ENCODE peak calls at places on chromosomes 12 and 14, in six cellular contexts. One of them, this sample, is unnamed.

GRCh38 chr14:103317251-103317650 is 16.8 kb upstream of the EIF5 start:
- DNase-seq in colonic mucosa: no peak
- DNase-seq in T-cell: no peak
- DNase-seq in non-pigmented ciliary epithelial cell: no peak
- DNase-seq in AG04450: no peak
- DNase-seq in ELR: no peak
- DNase-seq in this sample: no peak

GRCh38 chr14:66508846-66509621 is 1.1 kb downstream of the GPHN start:
- DNase-seq in colonic mucosa: peak
- DNase-seq in T-cell: peak
- DNase-seq in non-pigmented ciliary epithelial cell: no peak
- DNase-seq in AG04450: no peak
- DNase-seq in ELR: peak
- DNase-seq in this sample: peak

GRCh38 chr12:98893601-98894411 is 248.7 kb downstream of the APAF1 start:
- DNase-seq in colonic mucosa: no peak
- DNase-seq in T-cell: no peak
- DNase-seq in non-pigmented ciliary epithelial cell: no peak
- DNase-seq in AG04450: no peak
- DNase-seq in ELR: peak
- DNase-seq in this sample: no peak

GRCh38 chr12:27524839-27525238 is 833 bp downstream of the PPFIBP1 start:
- DNase-seq in colonic mucosa: peak
- DNase-seq in T-cell: no peak
- DNase-seq in non-pigmented ciliary epithelial cell: no peak
- DNase-seq in AG04450: no peak
- DNase-seq in ELR: peak
- DNase-seq in this sample: peak

GRCh38 chr14:54567224-54567633 is 301 bp downstream of the SAMD4A start:
- DNase-seq in colonic mucosa: peak
- DNase-seq in T-cell: no peak
- DNase-seq in non-pigmented ciliary epithelial cell: no peak
- DNase-seq in AG04450: no peak
- DNase-seq in ELR: peak
- DNase-seq in this sample: peak

GRCh38 chr14:85222344-85222743 is 307.6 kb upstream of the FLRT2 start:
- DNase-seq in colonic mucosa: no peak
- DNase-seq in T-cell: no peak
- DNase-seq in non-pigmented ciliary epithelial cell: no peak
- DNase-seq in AG04450: no peak
- DNase-seq in ELR: no peak
- DNase-seq in this sample: no peak

GRCh38 chr14:21978184-21978998 is 304.8 kb upstream of the OR4E1 start:
- DNase-seq in colonic mucosa: peak
- DNase-seq in T-cell: peak
- DNase-seq in non-pigmented ciliary epithelial cell: no peak
- DNase-seq in AG04450: no peak
- DNase-seq in ELR: peak
- DNase-seq in this sample: peak

GRCh38 chr12:5904441-5904840 is 40.6 kb downstream of the ANO2 start:
- DNase-seq in colonic mucosa: no peak
- DNase-seq in T-cell: no peak
- DNase-seq in non-pigmented ciliary epithelial cell: no peak
- DNase-seq in AG04450: no peak
- DNase-seq in ELR: no peak
- DNase-seq in this sample: no peak

GRCh38 chr12:10661338-10661737 is 12.5 kb downstream of the STYK1 start:
- DNase-seq in colonic mucosa: peak
- DNase-seq in T-cell: no peak
- DNase-seq in non-pigmented ciliary epithelial cell: no peak
- DNase-seq in AG04450: no peak
- DNase-seq in ELR: peak
- DNase-seq in this sample: peak

GRCh38 chr14:47674148-47674545 is 1.3 kb downstream of the MDGA2 start:
- DNase-seq in colonic mucosa: no peak
- DNase-seq in T-cell: no peak
- DNase-seq in non-pigmented ciliary epithelial cell: no peak
- DNase-seq in AG04450: no peak
- DNase-seq in ELR: no peak
- DNase-seq in this sample: no peak

GRCh38 chr14:99707921-99708320 is 23.8 kb downstream of the CYP46A1 start:
- DNase-seq in colonic mucosa: no peak
- DNase-seq in T-cell: no peak
- DNase-seq in non-pigmented ciliary epithelial cell: no peak
- DNase-seq in AG04450: no peak
- DNase-seq in ELR: no peak
- DNase-seq in this sample: no peak

GRCh38 chr14:72777636-72778035 is 116.3 kb downstream of the DPF3 start:
- DNase-seq in colonic mucosa: peak
- DNase-seq in T-cell: no peak
- DNase-seq in non-pigmented ciliary epithelial cell: no peak
- DNase-seq in AG04450: no peak
- DNase-seq in ELR: no peak
- DNase-seq in this sample: no peak

GRCh38 chr14:56244138-56244789 is 126.1 kb downstream of the PELI2 start:
- DNase-seq in colonic mucosa: no peak
- DNase-seq in T-cell: no peak
- DNase-seq in non-pigmented ciliary epithelial cell: peak
- DNase-seq in AG04450: peak
- DNase-seq in ELR: peak
- DNase-seq in this sample: no peak

GRCh38 chr12:95208678-95209077 is 8.6 kb downstream of the FGD6 start:
- DNase-seq in colonic mucosa: no peak
- DNase-seq in T-cell: no peak
- DNase-seq in non-pigmented ciliary epithelial cell: no peak
- DNase-seq in AG04450: no peak
- DNase-seq in ELR: no peak
- DNase-seq in this sample: no peak

GRCh38 chr14:37969511-37969979 is 238.2 kb upstream of the SSTR1 start:
- DNase-seq in colonic mucosa: no peak
- DNase-seq in T-cell: no peak
- DNase-seq in non-pigmented ciliary epithelial cell: no peak
- DNase-seq in AG04450: no peak
- DNase-seq in ELR: no peak
- DNase-seq in this sample: no peak

GRCh38 chr12:58918475-58918874 is 1.8 kb downstream of the LRIG3 start:
- DNase-seq in colonic mucosa: no peak
- DNase-seq in T-cell: no peak
- DNase-seq in non-pigmented ciliary epithelial cell: no peak
- DNase-seq in AG04450: no peak
- DNase-seq in ELR: peak
- DNase-seq in this sample: no peak

GRCh38 chr12:131513606-131514005 is 197.3 kb upstream of the SFSWAP start:
- DNase-seq in colonic mucosa: no peak
- DNase-seq in T-cell: no peak
- DNase-seq in non-pigmented ciliary epithelial cell: no peak
- DNase-seq in AG04450: no peak
- DNase-seq in ELR: no peak
- DNase-seq in this sample: no peak

GRCh38 chr12:43453761-43454160 is 98.2 kb downstream of the ADAMTS20 start:
- DNase-seq in colonic mucosa: no peak
- DNase-seq in T-cell: no peak
- DNase-seq in non-pigmented ciliary epithelial cell: no peak
- DNase-seq in AG04450: no peak
- DNase-seq in ELR: no peak
- DNase-seq in this sample: no peak

GRCh38 chr12:11944321-11944720 is 126.4 kb upstream of the BCL2L14 start:
- DNase-seq in colonic mucosa: no peak
- DNase-seq in T-cell: no peak
- DNase-seq in non-pigmented ciliary epithelial cell: no peak
- DNase-seq in AG04450: no peak
- DNase-seq in ELR: no peak
- DNase-seq in this sample: no peak

GRCh38 chr12:3123729-3124128 is 46.5 kb downstream of the TSPAN9 start:
- DNase-seq in colonic mucosa: no peak
- DNase-seq in T-cell: no peak
- DNase-seq in non-pigmented ciliary epithelial cell: no peak
- DNase-seq in AG04450: no peak
- DNase-seq in ELR: peak
- DNase-seq in this sample: no peak

GRCh38 chr12:105053116-105053572 is 31.1 kb downstream of the ALDH1L2 start:
- DNase-seq in colonic mucosa: peak
- DNase-seq in T-cell: peak
- DNase-seq in non-pigmented ciliary epithelial cell: peak
- DNase-seq in AG04450: peak
- DNase-seq in ELR: peak
- DNase-seq in this sample: peak

GRCh38 chr12:4308334-4308960 is 12.6 kb upstream of the TIGAR start:
- DNase-seq in colonic mucosa: no peak
- DNase-seq in T-cell: no peak
- DNase-seq in non-pigmented ciliary epithelial cell: no peak
- DNase-seq in AG04450: no peak
- DNase-seq in ELR: no peak
- DNase-seq in this sample: no peak

GRCh38 chr12:11807453-11807852 is 158.0 kb downstream of the ETV6 start:
- DNase-seq in colonic mucosa: no peak
- DNase-seq in T-cell: no peak
- DNase-seq in non-pigmented ciliary epithelial cell: no peak
- DNase-seq in AG04450: no peak
- DNase-seq in ELR: no peak
- DNase-seq in this sample: no peak

GRCh38 chr12:110531741-110532333 is 29.7 kb downstream of the RAD9B start:
- DNase-seq in colonic mucosa: no peak
- DNase-seq in T-cell: no peak
- DNase-seq in non-pigmented ciliary epithelial cell: no peak
- DNase-seq in AG04450: no peak
- DNase-seq in ELR: peak
- DNase-seq in this sample: no peak

GRCh38 chr14:63926641-63927040 is 73.8 kb downstream of the SYNE2 start:
- DNase-seq in colonic mucosa: no peak
- DNase-seq in T-cell: no peak
- DNase-seq in non-pigmented ciliary epithelial cell: no peak
- DNase-seq in AG04450: no peak
- DNase-seq in ELR: no peak
- DNase-seq in this sample: no peak

GRCh38 chr12:46400406-46400805 is 27.8 kb upstream of the SLC38A2 start:
- DNase-seq in colonic mucosa: no peak
- DNase-seq in T-cell: no peak
- DNase-seq in non-pigmented ciliary epithelial cell: no peak
- DNase-seq in AG04450: no peak
- DNase-seq in ELR: peak
- DNase-seq in this sample: no peak

GRCh38 chr12:70176290-70176689 is 66.9 kb upstream of the CNOT2 start:
- DNase-seq in colonic mucosa: no peak
- DNase-seq in T-cell: no peak
- DNase-seq in non-pigmented ciliary epithelial cell: no peak
- DNase-seq in AG04450: no peak
- DNase-seq in ELR: no peak
- DNase-seq in this sample: no peak

GRCh38 chr12:91361864-91362263 is 179.2 kb upstream of the DCN start:
- DNase-seq in colonic mucosa: no peak
- DNase-seq in T-cell: no peak
- DNase-seq in non-pigmented ciliary epithelial cell: no peak
- DNase-seq in AG04450: no peak
- DNase-seq in ELR: peak
- DNase-seq in this sample: no peak

GRCh38 chr14:21068521-21069387 is 1.4 kb upstream of the ARHGEF40 start:
- DNase-seq in colonic mucosa: peak
- DNase-seq in T-cell: peak
- DNase-seq in non-pigmented ciliary epithelial cell: no peak
- DNase-seq in AG04450: no peak
- DNase-seq in ELR: peak
- DNase-seq in this sample: peak

GRCh38 chr12:7032990-7033389 is 14.7 kb upstream of the LPCAT3 start:
- DNase-seq in colonic mucosa: no peak
- DNase-seq in T-cell: no peak
- DNase-seq in non-pigmented ciliary epithelial cell: no peak
- DNase-seq in AG04450: no peak
- DNase-seq in ELR: no peak
- DNase-seq in this sample: no peak

GRCh38 chr12:60501124-60501729 is 905.4 kb downstream of the SLC16A7 start:
- DNase-seq in colonic mucosa: no peak
- DNase-seq in T-cell: no peak
- DNase-seq in non-pigmented ciliary epithelial cell: peak
- DNase-seq in AG04450: no peak
- DNase-seq in ELR: peak
- DNase-seq in this sample: no peak

GRCh38 chr12:5889381-5890047 is 55.5 kb downstream of the ANO2 start:
- DNase-seq in colonic mucosa: no peak
- DNase-seq in T-cell: no peak
- DNase-seq in non-pigmented ciliary epithelial cell: no peak
- DNase-seq in AG04450: no peak
- DNase-seq in ELR: peak
- DNase-seq in this sample: no peak

GRCh38 chr14:62253931-62254330 is 491.7 kb downstream of the SNAPC1 start:
- DNase-seq in colonic mucosa: no peak
- DNase-seq in T-cell: no peak
- DNase-seq in non-pigmented ciliary epithelial cell: no peak
- DNase-seq in AG04450: no peak
- DNase-seq in ELR: no peak
- DNase-seq in this sample: no peak

GRCh38 chr12:114185036-114185435 is 218.9 kb upstream of the RBM19 start:
- DNase-seq in colonic mucosa: no peak
- DNase-seq in T-cell: no peak
- DNase-seq in non-pigmented ciliary epithelial cell: no peak
- DNase-seq in AG04450: no peak
- DNase-seq in ELR: no peak
- DNase-seq in this sample: no peak

This sample was measured in transverse colon.